ENCODE peak calls at places on chromosomes 12 and 14, in nine cellular contexts. One of them, this sample, is unnamed. For H3K4me1 and H3K9me3, the result is how much of the 10 kb centered on the place peaks cover.

GRCh38 chr14:22531451-22532344 is 57.3 kb downstream of the DAD1 start:
- DNase-seq in lung: no peak
- DNase-seq in tibial artery: no peak
- DNase-seq in heart right ventricle: no peak
- DNase-seq in DND-41: no peak
- DNase-seq in SJSA1: no peak
- DNase-seq in esophagus squamous epithelium: no peak
- DNase-seq in CD8-positive, alpha-beta memory T cell: no peak
- DNase-seq in neuronal stem cell: no peak
- DNase-seq in this sample: no peak

GRCh38 chr12:13173012-13173441 is 23.5 kb upstream of the EMP1 start:
- DNase-seq in CD8-positive, alpha-beta memory T cell: no peak
- DNase-seq in heart right ventricle: no peak
- DNase-seq in DND-41: no peak
- DNase-seq in lung: peak
- DNase-seq in esophagus squamous epithelium: no peak
- DNase-seq in neuronal stem cell: no peak
- DNase-seq in SJSA1: peak
- DNase-seq in tibial artery: no peak
- DNase-seq in this sample: no peak

GRCh38 chr14:58072288-58073071 is 79.5 kb downstream of the ARMH4 start:
- DNase-seq in tibial artery: peak
- DNase-seq in lung: peak
- DNase-seq in DND-41: peak
- DNase-seq in heart right ventricle: no peak
- DNase-seq in esophagus squamous epithelium: no peak
- DNase-seq in SJSA1: peak
- DNase-seq in CD8-positive, alpha-beta memory T cell: no peak
- DNase-seq in neuronal stem cell: peak
- DNase-seq in this sample: peak

GRCh38 chr12:24840046-24840800 is 108.7 kb downstream of the BCAT1 start:
- DNase-seq in DND-41: no peak
- DNase-seq in tibial artery: no peak
- DNase-seq in heart right ventricle: no peak
- DNase-seq in esophagus squamous epithelium: no peak
- DNase-seq in SJSA1: no peak
- DNase-seq in neuronal stem cell: no peak
- DNase-seq in lung: no peak
- DNase-seq in CD8-positive, alpha-beta memory T cell: no peak
- DNase-seq in this sample: no peak

GRCh38 chr12:6370994-6371754 is 4.2 kb downstream of the SCNN1A start:
- DNase-seq in esophagus squamous epithelium: no peak
- DNase-seq in DND-41: no peak
- DNase-seq in CD8-positive, alpha-beta memory T cell: no peak
- DNase-seq in neuronal stem cell: peak
- DNase-seq in heart right ventricle: no peak
- DNase-seq in tibial artery: no peak
- DNase-seq in SJSA1: peak
- DNase-seq in lung: peak
- DNase-seq in this sample: no peak

GRCh38 chr12:47817272-47818006 is 2.3 kb downstream of the HDAC7 start:
- DNase-seq in SJSA1: no peak
- DNase-seq in neuronal stem cell: no peak
- DNase-seq in DND-41: peak
- DNase-seq in heart right ventricle: no peak
- DNase-seq in tibial artery: no peak
- DNase-seq in CD8-positive, alpha-beta memory T cell: no peak
- DNase-seq in esophagus squamous epithelium: no peak
- DNase-seq in lung: no peak
- DNase-seq in this sample: no peak

GRCh38 chr12:39401459-39401858 is 41.5 kb downstream of the KIF21A start:
- DNase-seq in CD8-positive, alpha-beta memory T cell: no peak
- DNase-seq in neuronal stem cell: no peak
- DNase-seq in esophagus squamous epithelium: no peak
- DNase-seq in DND-41: no peak
- DNase-seq in tibial artery: no peak
- DNase-seq in heart right ventricle: no peak
- DNase-seq in lung: no peak
- DNase-seq in SJSA1: no peak
- DNase-seq in this sample: no peak

GRCh38 chr12:124381454-124382207 is 86.7 kb downstream of the RFLNA start:
- DNase-seq in lung: peak
- DNase-seq in DND-41: no peak
- DNase-seq in SJSA1: peak
- DNase-seq in heart right ventricle: peak
- DNase-seq in tibial artery: peak
- DNase-seq in neuronal stem cell: no peak
- DNase-seq in CD8-positive, alpha-beta memory T cell: no peak
- DNase-seq in esophagus squamous epithelium: no peak
- DNase-seq in this sample: no peak

GRCh38 chr14:39469094-39469710 is 37.0 kb upstream of the FBXO33 start:
- DNase-seq in lung: no peak
- DNase-seq in neuronal stem cell: no peak
- DNase-seq in esophagus squamous epithelium: no peak
- DNase-seq in DND-41: peak
- DNase-seq in CD8-positive, alpha-beta memory T cell: peak
- DNase-seq in SJSA1: no peak
- DNase-seq in tibial artery: no peak
- DNase-seq in heart right ventricle: no peak
- DNase-seq in this sample: peak

GRCh38 chr12:118983147-118983824 is 1.9 kb downstream of the SRRM4 start:
- DNase-seq in CD8-positive, alpha-beta memory T cell: no peak
- DNase-seq in DND-41: no peak
- DNase-seq in tibial artery: no peak
- DNase-seq in esophagus squamous epithelium: no peak
- DNase-seq in neuronal stem cell: no peak
- DNase-seq in SJSA1: no peak
- DNase-seq in lung: no peak
- DNase-seq in heart right ventricle: no peak
- DNase-seq in this sample: no peak
- H3K27ac ChIP-seq in CD8-positive, alpha-beta memory T cell: no peak
- H3K27ac ChIP-seq in DND-41: no peak
- H3K27ac ChIP-seq in tibial artery: no peak
- H3K27ac ChIP-seq in esophagus squamous epithelium: no peak
- H3K27ac ChIP-seq in neuronal stem cell: no peak
- H3K27ac ChIP-seq in SJSA1: no peak
- H3K27ac ChIP-seq in lung: no peak
- H3K27ac ChIP-seq in heart right ventricle: no peak
- H3K27ac ChIP-seq in this sample: no peak

GRCh38 chr12:54258286-54258685 is 21.6 kb downstream of the CBX5 start:
- DNase-seq in CD8-positive, alpha-beta memory T cell: no peak
- DNase-seq in DND-41: no peak
- DNase-seq in heart right ventricle: no peak
- DNase-seq in tibial artery: no peak
- DNase-seq in lung: no peak
- DNase-seq in SJSA1: no peak
- DNase-seq in esophagus squamous epithelium: no peak
- DNase-seq in neuronal stem cell: no peak
- DNase-seq in this sample: no peak
- H3K4me1 ChIP-seq in CD8-positive, alpha-beta memory T cell: under half
- H3K4me1 ChIP-seq in DND-41: under half
- H3K4me1 ChIP-seq in heart right ventricle: under half
- H3K4me1 ChIP-seq in tibial artery: under half
- H3K4me1 ChIP-seq in lung: under half
- H3K4me1 ChIP-seq in SJSA1: under half
- H3K4me1 ChIP-seq in esophagus squamous epithelium: under half
- H3K4me1 ChIP-seq in neuronal stem cell: under half
- H3K4me1 ChIP-seq in this sample: under half

DNA sequence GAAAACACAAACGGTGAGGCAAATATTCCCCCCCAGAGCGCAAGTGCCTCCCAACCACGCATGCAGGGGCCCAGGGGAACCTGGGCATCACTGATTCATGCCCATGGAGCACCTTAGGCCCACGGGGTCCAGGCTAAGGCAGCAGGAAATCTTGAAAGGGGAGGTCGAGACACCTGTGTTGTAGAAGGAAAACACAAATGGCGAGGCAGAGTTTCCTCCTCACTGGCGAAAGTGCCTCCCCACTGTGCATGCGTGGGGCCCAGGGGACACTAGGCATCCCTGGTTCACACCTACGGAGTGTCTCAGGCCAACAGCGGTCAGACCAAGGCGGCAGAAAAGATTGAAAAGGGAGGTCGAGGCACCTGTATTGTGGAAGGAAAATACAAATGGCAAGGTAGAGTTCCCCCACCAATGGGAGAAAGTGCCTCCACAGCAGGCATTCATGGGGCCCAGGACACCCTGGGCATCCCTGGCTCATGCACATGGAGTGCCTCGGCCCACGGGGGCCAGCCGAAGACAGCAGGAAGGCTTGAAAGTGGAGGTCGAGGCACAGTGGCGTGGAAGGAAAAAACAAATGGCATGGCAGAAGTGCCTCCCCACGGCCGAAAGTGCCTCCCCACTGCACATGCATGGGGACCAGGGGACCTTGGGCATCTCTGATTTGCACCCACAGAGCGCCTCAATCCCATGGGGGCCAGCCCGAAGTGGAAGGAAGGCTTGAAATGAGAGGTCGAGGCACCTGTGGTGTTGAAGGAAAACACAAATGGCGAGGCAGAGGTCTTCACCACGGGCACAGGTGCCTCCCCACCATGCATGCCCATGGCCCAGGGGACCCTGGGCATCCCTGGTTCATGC is 368.8 kb downstream of the ALG10 start:
- DNase-seq in neuronal stem cell: no peak
- DNase-seq in heart right ventricle: no peak
- DNase-seq in DND-41: no peak
- DNase-seq in CD8-positive, alpha-beta memory T cell: peak
- DNase-seq in esophagus squamous epithelium: no peak
- DNase-seq in SJSA1: no peak
- DNase-seq in tibial artery: peak
- DNase-seq in lung: no peak
- DNase-seq in this sample: no peak
- H3K9me3 ChIP-seq in neuronal stem cell: under half
- H3K9me3 ChIP-seq in heart right ventricle: under half
- H3K9me3 ChIP-seq in DND-41: half or more
- H3K9me3 ChIP-seq in CD8-positive, alpha-beta memory T cell: under half
- H3K9me3 ChIP-seq in esophagus squamous epithelium: half or more
- H3K9me3 ChIP-seq in SJSA1: under half
- H3K9me3 ChIP-seq in tibial artery: half or more
- H3K9me3 ChIP-seq in lung: half or more
- H3K9me3 ChIP-seq in this sample: under half

GRCh38 chr12:43976027-43976426 is 140.1 kb downstream of the TMEM117 start:
- DNase-seq in tibial artery: no peak
- DNase-seq in DND-41: no peak
- DNase-seq in heart right ventricle: no peak
- DNase-seq in neuronal stem cell: no peak
- DNase-seq in esophagus squamous epithelium: no peak
- DNase-seq in lung: no peak
- DNase-seq in SJSA1: no peak
- DNase-seq in CD8-positive, alpha-beta memory T cell: no peak
- DNase-seq in this sample: no peak
- H3K27ac ChIP-seq in tibial artery: no peak
- H3K27ac ChIP-seq in DND-41: no peak
- H3K27ac ChIP-seq in heart right ventricle: no peak
- H3K27ac ChIP-seq in neuronal stem cell: no peak
- H3K27ac ChIP-seq in esophagus squamous epithelium: no peak
- H3K27ac ChIP-seq in lung: no peak
- H3K27ac ChIP-seq in SJSA1: no peak
- H3K27ac ChIP-seq in CD8-positive, alpha-beta memory T cell: no peak
- H3K27ac ChIP-seq in this sample: no peak

DNA sequence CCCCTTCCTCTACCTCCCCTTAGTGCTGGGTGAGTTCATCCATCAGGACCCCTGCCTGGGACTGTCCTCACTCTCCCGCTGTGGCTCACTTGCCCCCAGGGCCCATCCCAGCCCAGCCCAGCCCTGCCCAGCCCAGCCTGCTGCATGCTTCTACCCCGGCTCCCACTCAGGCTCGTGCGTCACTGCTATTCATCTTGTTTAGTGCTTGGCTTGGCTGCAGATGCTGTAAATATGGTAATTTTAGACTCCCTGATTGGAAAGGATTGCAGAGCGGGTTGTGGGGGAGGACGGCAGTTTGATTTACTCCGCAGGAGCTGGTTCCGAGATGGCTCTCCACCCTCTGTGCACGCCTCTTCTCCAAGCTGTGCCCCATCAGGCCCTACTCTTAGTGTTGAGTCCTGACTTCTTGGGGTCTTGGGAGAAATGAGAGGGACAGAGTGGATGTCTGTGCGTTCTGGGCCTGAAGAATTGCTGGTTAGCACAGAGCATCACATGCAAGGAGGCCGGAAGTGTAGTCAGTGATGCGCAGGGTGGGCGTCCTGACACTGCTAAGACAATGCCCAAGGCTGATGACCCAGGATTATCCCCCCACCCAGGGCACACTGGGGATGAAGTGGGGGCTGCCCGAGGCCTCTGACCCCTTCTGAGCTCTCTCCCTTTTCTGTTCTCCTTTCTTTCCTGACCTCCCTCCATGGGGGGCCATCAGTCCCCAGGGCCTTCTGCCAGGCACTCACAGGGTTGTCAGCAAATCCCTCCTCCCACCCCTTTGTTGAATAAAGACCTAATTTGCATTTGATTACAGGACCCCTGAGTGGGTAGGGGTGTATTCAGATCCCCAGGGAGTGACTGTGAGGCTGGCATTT is 244.4 kb downstream of the ZFP36L1 start:
- DNase-seq in CD8-positive, alpha-beta memory T cell: no peak
- DNase-seq in tibial artery: peak
- DNase-seq in SJSA1: peak
- DNase-seq in esophagus squamous epithelium: no peak
- DNase-seq in neuronal stem cell: peak
- DNase-seq in heart right ventricle: peak
- DNase-seq in lung: peak
- DNase-seq in DND-41: no peak
- DNase-seq in this sample: no peak
- H3K4me1 ChIP-seq in CD8-positive, alpha-beta memory T cell: under half
- H3K4me1 ChIP-seq in tibial artery: half or more
- H3K4me1 ChIP-seq in SJSA1: under half
- H3K4me1 ChIP-seq in esophagus squamous epithelium: half or more
- H3K4me1 ChIP-seq in neuronal stem cell: under half
- H3K4me1 ChIP-seq in heart right ventricle: half or more
- H3K4me1 ChIP-seq in lung: under half
- H3K4me1 ChIP-seq in DND-41: under half
- H3K4me1 ChIP-seq in this sample: under half

GRCh38 chr14:74599201-74599809 is 12.7 kb downstream of the LTBP2 start:
- DNase-seq in heart right ventricle: peak
- DNase-seq in tibial artery: peak
- DNase-seq in esophagus squamous epithelium: no peak
- DNase-seq in CD8-positive, alpha-beta memory T cell: no peak
- DNase-seq in neuronal stem cell: no peak
- DNase-seq in lung: no peak
- DNase-seq in DND-41: no peak
- DNase-seq in SJSA1: peak
- DNase-seq in this sample: no peak
- H3K9me3 ChIP-seq in heart right ventricle: under half
- H3K9me3 ChIP-seq in tibial artery: under half
- H3K9me3 ChIP-seq in esophagus squamous epithelium: under half
- H3K9me3 ChIP-seq in CD8-positive, alpha-beta memory T cell: under half
- H3K9me3 ChIP-seq in neuronal stem cell: under half
- H3K9me3 ChIP-seq in lung: under half
- H3K9me3 ChIP-seq in DND-41: under half
- H3K9me3 ChIP-seq in SJSA1: under half
- H3K9me3 ChIP-seq in this sample: under half

GRCh38 chr14:100327128-100327527 is 4.0 kb downstream of the SLC25A47 start:
- DNase-seq in neuronal stem cell: no peak
- DNase-seq in CD8-positive, alpha-beta memory T cell: no peak
- DNase-seq in heart right ventricle: no peak
- DNase-seq in DND-41: no peak
- DNase-seq in lung: no peak
- DNase-seq in tibial artery: no peak
- DNase-seq in SJSA1: no peak
- DNase-seq in esophagus squamous epithelium: no peak
- DNase-seq in this sample: no peak
- H3K27ac ChIP-seq in neuronal stem cell: no peak
- H3K27ac ChIP-seq in CD8-positive, alpha-beta memory T cell: no peak
- H3K27ac ChIP-seq in heart right ventricle: no peak
- H3K27ac ChIP-seq in DND-41: no peak
- H3K27ac ChIP-seq in lung: no peak
- H3K27ac ChIP-seq in tibial artery: no peak
- H3K27ac ChIP-seq in SJSA1: no peak
- H3K27ac ChIP-seq in esophagus squamous epithelium: no peak
- H3K27ac ChIP-seq in this sample: no peak

This sample was measured in CD4-positive, CD25-positive, alpha-beta regulatory T cell.